ENCODE peak calls at places on chromosomes 3 and 15, in four cellular contexts. One of them, this sample, is unnamed. For H3K9me3, the result is how much of the 10 kb centered on the place peaks cover.

GRCh38 chr3:117165611-117166051 is 456.1 kb downstream of the TUSC7 start:
- DNase-seq in BE2C: no peak
- DNase-seq in gastrocnemius medialis: no peak
- DNase-seq in CD4-positive, alpha-beta T cell: no peak
- DNase-seq in this sample: no peak

GRCh38 chr15:38685686-38686339 is 121.2 kb upstream of the RASGRP1 start:
- DNase-seq in BE2C: no peak
- DNase-seq in gastrocnemius medialis: no peak
- DNase-seq in CD4-positive, alpha-beta T cell: no peak
- DNase-seq in this sample: no peak

GRCh38 chr3:178205750-178206149 is 330.5 kb upstream of the KCNMB2 start:
- DNase-seq in BE2C: no peak
- DNase-seq in gastrocnemius medialis: no peak
- DNase-seq in CD4-positive, alpha-beta T cell: no peak
- DNase-seq in this sample: no peak

GRCh38 chr3:14508966-14509795 is 31.0 kb downstream of the GRIP2 start:
- DNase-seq in BE2C: peak
- DNase-seq in gastrocnemius medialis: peak
- DNase-seq in CD4-positive, alpha-beta T cell: peak
- DNase-seq in this sample: peak

GRCh38 chr3:185401319-185401955 is 38.5 kb downstream of the MAP3K13 start:
- DNase-seq in BE2C: peak
- DNase-seq in gastrocnemius medialis: no peak
- DNase-seq in CD4-positive, alpha-beta T cell: no peak
- DNase-seq in this sample: no peak

GRCh38 chr15:45549831-45550230 is 27.3 kb upstream of the SLC30A4 start:
- DNase-seq in BE2C: no peak
- DNase-seq in gastrocnemius medialis: no peak
- DNase-seq in CD4-positive, alpha-beta T cell: no peak
- DNase-seq in this sample: no peak

GRCh38 chr3:133361011-133361410 is 38.8 kb upstream of the BFSP2 start:
- DNase-seq in BE2C: no peak
- DNase-seq in gastrocnemius medialis: no peak
- DNase-seq in CD4-positive, alpha-beta T cell: no peak
- DNase-seq in this sample: no peak

GRCh38 chr3:16322189-16322588 is 57.2 kb downstream of the OXNAD1 start:
- DNase-seq in BE2C: no peak
- DNase-seq in gastrocnemius medialis: no peak
- DNase-seq in CD4-positive, alpha-beta T cell: no peak
- DNase-seq in this sample: no peak

GRCh38 chr3:24363242-24363641 is 131.4 kb downstream of the THRB start:
- DNase-seq in BE2C: no peak
- DNase-seq in gastrocnemius medialis: no peak
- DNase-seq in CD4-positive, alpha-beta T cell: no peak
- DNase-seq in this sample: no peak

GRCh38 chr3:197599089-197599765 is 43.5 kb upstream of the BDH1 start:
- DNase-seq in BE2C: peak
- DNase-seq in gastrocnemius medialis: peak
- DNase-seq in CD4-positive, alpha-beta T cell: peak
- DNase-seq in this sample: peak

GRCh38 chr15:56805466-56806146 is 72.3 kb upstream of the ZNF280D start:
- DNase-seq in BE2C: peak
- DNase-seq in gastrocnemius medialis: peak
- DNase-seq in CD4-positive, alpha-beta T cell: no peak
- DNase-seq in this sample: no peak

GRCh38 chr3:146537603-146538002 is 6.8 kb downstream of the PLSCR1 start:
- DNase-seq in BE2C: no peak
- DNase-seq in gastrocnemius medialis: no peak
- DNase-seq in CD4-positive, alpha-beta T cell: no peak
- DNase-seq in this sample: no peak

GRCh38 chr3:49422379-49423248 is at the start of gene AMT:
- DNase-seq in BE2C: no peak
- DNase-seq in gastrocnemius medialis: no peak
- DNase-seq in CD4-positive, alpha-beta T cell: no peak
- DNase-seq in this sample: no peak

GRCh38 chr3:195872800-195873199 is 35.6 kb downstream of the TNK2 start:
- DNase-seq in BE2C: no peak
- DNase-seq in gastrocnemius medialis: no peak
- DNase-seq in CD4-positive, alpha-beta T cell: no peak
- DNase-seq in this sample: no peak

GRCh38 chr3:136906725-136907124 is 44.7 kb downstream of the NCK1 start:
- DNase-seq in BE2C: no peak
- DNase-seq in gastrocnemius medialis: no peak
- DNase-seq in CD4-positive, alpha-beta T cell: no peak
- DNase-seq in this sample: no peak

GRCh38 chr3:136901391-136901790 is 39.4 kb downstream of the NCK1 start:
- DNase-seq in BE2C: no peak
- DNase-seq in gastrocnemius medialis: no peak
- DNase-seq in CD4-positive, alpha-beta T cell: no peak
- DNase-seq in this sample: no peak

GRCh38 chr3:136905549-136905948 is 43.5 kb downstream of the NCK1 start:
- DNase-seq in BE2C: no peak
- DNase-seq in gastrocnemius medialis: no peak
- DNase-seq in CD4-positive, alpha-beta T cell: no peak
- DNase-seq in this sample: no peak

GRCh38 chr3:136904746-136905145 is 42.7 kb downstream of the NCK1 start:
- DNase-seq in BE2C: no peak
- DNase-seq in gastrocnemius medialis: no peak
- DNase-seq in CD4-positive, alpha-beta T cell: no peak
- DNase-seq in this sample: no peak

GRCh38 chr3:136903899-136904298 is 41.9 kb downstream of the NCK1 start:
- DNase-seq in BE2C: no peak
- DNase-seq in gastrocnemius medialis: no peak
- DNase-seq in CD4-positive, alpha-beta T cell: no peak
- DNase-seq in this sample: no peak
- H3K9me3 ChIP-seq in BE2C: under half
- H3K9me3 ChIP-seq in gastrocnemius medialis: under half
- H3K9me3 ChIP-seq in CD4-positive, alpha-beta T cell: under half
- H3K9me3 ChIP-seq in this sample: under half

GRCh38 chr15:75114327-75114726 is 87.4 kb upstream of the C15orf39 start:
- DNase-seq in BE2C: no peak
- DNase-seq in gastrocnemius medialis: no peak
- DNase-seq in CD4-positive, alpha-beta T cell: no peak
- DNase-seq in this sample: no peak
- H3K9me3 ChIP-seq in BE2C: under half
- H3K9me3 ChIP-seq in gastrocnemius medialis: under half
- H3K9me3 ChIP-seq in CD4-positive, alpha-beta T cell: under half
- H3K9me3 ChIP-seq in this sample: under half

GRCh38 chr15:22227411-22227810 is 147.1 kb downstream of the OR4M2 start:
- DNase-seq in BE2C: no peak
- DNase-seq in gastrocnemius medialis: no peak
- DNase-seq in CD4-positive, alpha-beta T cell: no peak
- DNase-seq in this sample: no peak
- H3K9me3 ChIP-seq in BE2C: under half
- H3K9me3 ChIP-seq in gastrocnemius medialis: under half
- H3K9me3 ChIP-seq in CD4-positive, alpha-beta T cell: under half
- H3K9me3 ChIP-seq in this sample: under half

GRCh38 chr15:95175914-95176658 is 944.7 kb downstream of the MCTP2 start:
- DNase-seq in BE2C: no peak
- DNase-seq in gastrocnemius medialis: no peak
- DNase-seq in CD4-positive, alpha-beta T cell: no peak
- DNase-seq in this sample: no peak
- H3K9me3 ChIP-seq in BE2C: under half
- H3K9me3 ChIP-seq in gastrocnemius medialis: under half
- H3K9me3 ChIP-seq in CD4-positive, alpha-beta T cell: under half
- H3K9me3 ChIP-seq in this sample: under half

GRCh38 chr3:65706786-65707568 is 331.7 kb downstream of the MAGI1 start:
- DNase-seq in BE2C: no peak
- DNase-seq in gastrocnemius medialis: no peak
- DNase-seq in CD4-positive, alpha-beta T cell: no peak
- DNase-seq in this sample: no peak
- H3K9me3 ChIP-seq in BE2C: under half
- H3K9me3 ChIP-seq in gastrocnemius medialis: under half
- H3K9me3 ChIP-seq in CD4-positive, alpha-beta T cell: under half
- H3K9me3 ChIP-seq in this sample: under half

DNA sequence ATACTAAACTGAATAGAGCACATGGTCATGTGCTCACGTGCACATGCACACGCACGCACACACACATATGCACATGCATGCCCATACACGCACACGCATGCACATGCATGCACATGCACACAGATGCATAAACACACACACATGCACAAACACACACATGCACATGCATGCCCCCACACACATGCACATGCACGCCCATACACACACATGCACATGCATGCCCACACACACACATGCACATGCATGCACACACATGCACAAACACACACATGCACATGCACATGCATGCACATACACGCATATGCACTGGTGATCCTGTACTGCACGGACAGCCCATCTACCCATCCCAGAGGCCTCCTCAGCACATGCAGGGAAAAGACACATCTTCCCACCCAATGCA is 426.6 kb downstream of the OCA2 start:
- DNase-seq in BE2C: no peak
- DNase-seq in gastrocnemius medialis: no peak
- DNase-seq in CD4-positive, alpha-beta T cell: no peak
- DNase-seq in this sample: no peak
- H3K9me3 ChIP-seq in BE2C: under half
- H3K9me3 ChIP-seq in gastrocnemius medialis: under half
- H3K9me3 ChIP-seq in CD4-positive, alpha-beta T cell: under half
- H3K9me3 ChIP-seq in this sample: under half

GRCh38 chr3:47954562-47954961 is 61.7 kb downstream of the MAP4 start:
- DNase-seq in BE2C: no peak
- DNase-seq in gastrocnemius medialis: no peak
- DNase-seq in CD4-positive, alpha-beta T cell: no peak
- DNase-seq in this sample: no peak
- H3K9me3 ChIP-seq in BE2C: under half
- H3K9me3 ChIP-seq in gastrocnemius medialis: under half
- H3K9me3 ChIP-seq in CD4-positive, alpha-beta T cell: under half
- H3K9me3 ChIP-seq in this sample: under half

DNA sequence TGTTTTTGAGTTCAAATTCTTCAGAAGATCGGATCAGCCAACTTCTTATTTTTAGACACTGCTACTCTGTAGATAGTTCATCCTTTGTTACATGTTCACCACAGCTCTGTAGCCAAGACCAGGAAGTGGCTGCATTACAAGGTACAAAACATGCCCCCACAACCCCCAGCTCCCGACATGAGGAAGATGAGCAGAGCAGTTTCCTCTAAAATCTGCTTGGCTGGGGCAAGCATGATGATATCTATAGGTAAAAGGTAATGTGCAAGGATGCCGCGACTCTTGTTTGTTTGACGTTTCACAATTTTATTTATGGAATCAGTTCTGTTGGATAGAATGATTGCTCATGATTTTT is 126.5 kb upstream of the GRM7 start:
- DNase-seq in BE2C: no peak
- DNase-seq in gastrocnemius medialis: no peak
- DNase-seq in CD4-positive, alpha-beta T cell: no peak
- DNase-seq in this sample: no peak
- H3K9me3 ChIP-seq in BE2C: under half
- H3K9me3 ChIP-seq in gastrocnemius medialis: under half
- H3K9me3 ChIP-seq in CD4-positive, alpha-beta T cell: under half
- H3K9me3 ChIP-seq in this sample: under half

GRCh38 chr3:127273196-127273595 is 14.7 kb downstream of the PRR20G start:
- DNase-seq in BE2C: no peak
- DNase-seq in gastrocnemius medialis: no peak
- DNase-seq in CD4-positive, alpha-beta T cell: no peak
- DNase-seq in this sample: no peak

GRCh38 chr3:127276396-127276795 is 11.4 kb downstream of the PRR20G start:
- DNase-seq in BE2C: no peak
- DNase-seq in gastrocnemius medialis: no peak
- DNase-seq in CD4-positive, alpha-beta T cell: no peak
- DNase-seq in this sample: no peak

GRCh38 chr3:127276995-127277394 is 10.9 kb downstream of the PRR20G start:
- DNase-seq in BE2C: no peak
- DNase-seq in gastrocnemius medialis: no peak
- DNase-seq in CD4-positive, alpha-beta T cell: no peak
- DNase-seq in this sample: no peak

GRCh38 chr3:127275287-127275781 is 12.5 kb downstream of the PRR20G start:
- DNase-seq in BE2C: no peak
- DNase-seq in gastrocnemius medialis: no peak
- DNase-seq in CD4-positive, alpha-beta T cell: no peak
- DNase-seq in this sample: no peak

DNA sequence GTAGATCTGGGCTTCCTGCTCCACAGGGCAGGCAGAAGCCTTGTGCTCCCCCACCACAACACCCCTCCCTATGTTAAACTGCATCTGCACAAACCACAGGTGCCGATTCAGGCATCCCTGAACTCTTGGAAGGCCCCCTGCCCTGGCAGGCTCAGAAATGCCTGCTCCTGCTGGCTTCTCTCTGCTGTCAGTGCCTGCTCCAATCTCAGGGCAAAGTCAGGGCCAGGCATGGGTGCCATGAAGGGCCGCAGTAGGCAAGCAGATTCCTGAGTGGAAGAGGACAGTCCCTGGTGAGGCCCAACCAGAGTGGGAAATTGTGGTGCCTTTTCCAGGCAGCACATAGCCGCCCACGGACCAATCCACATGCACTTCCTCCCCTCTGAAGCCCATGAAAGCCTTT is 13.6 kb downstream of the PRR20G start:
- DNase-seq in BE2C: no peak
- DNase-seq in gastrocnemius medialis: no peak
- DNase-seq in CD4-positive, alpha-beta T cell: no peak
- DNase-seq in this sample: no peak
- H3K9me3 ChIP-seq in BE2C: under half
- H3K9me3 ChIP-seq in gastrocnemius medialis: under half
- H3K9me3 ChIP-seq in CD4-positive, alpha-beta T cell: under half
- H3K9me3 ChIP-seq in this sample: under half

GRCh38 chr3:474828-475227 is 278.3 kb downstream of the CHL1 start:
- DNase-seq in BE2C: no peak
- DNase-seq in gastrocnemius medialis: no peak
- DNase-seq in CD4-positive, alpha-beta T cell: no peak
- DNase-seq in this sample: no peak
- H3K9me3 ChIP-seq in BE2C: under half
- H3K9me3 ChIP-seq in gastrocnemius medialis: under half
- H3K9me3 ChIP-seq in CD4-positive, alpha-beta T cell: under half
- H3K9me3 ChIP-seq in this sample: under half

This sample was measured in T-helper 17 cell.